ENCODE peak calls at places on chromosome 2, in nine cellular contexts. X, U, H, Z, Y, D, O, J and V are unnamed samples.
A peak's percentile ranks its signal among the peaks of the same experiment; 100 is the strongest.

GRCh38 chr2:152743004-152743403 is 24.6 kb downstream of the ARL6IP6 start:
- DNase-seq in X (no peak), U (peak; percentile 15), H (no peak), Z (no peak), Y (no peak), D (peak; percentile 47), O (peak; percentile 12), J (no peak), V (peak; percentile 18)

GRCh38 chr2:105114551-105114950 is 76.7 kb downstream of the MRPS9 start:
- DNase-seq in X (no peak), U (peak; percentile 80), H (no peak), Z (peak; percentile 48), Y (no peak), D (peak; percentile 62), O (peak; percentile 24), J (no peak), V (peak; percentile 76)

GRCh38 chr2:193584522-193584938 is 1389.8 kb upstream of the TMEFF2 start:
- DNase-seq in X (peak; percentile 15), U (peak; percentile 31), H (no peak), Z (no peak), Y (no peak), D (peak; percentile 60), O (peak; percentile 17), J (no peak), V (peak; percentile 11)

GRCh38 chr2:144518744-144519596 is 949 bp downstream of the ZEB2 start:
- DNase-seq in X (no peak), U (no peak), H (no peak), Z (no peak), Y (no peak), D (peak; percentile 16), O (no peak), J (no peak), V (no peak)

GRCh38 chr2:206379321-206379720 is 64.0 kb upstream of the ADAM23 start:
- DNase-seq in X (no peak), U (no peak), H (no peak), Z (no peak), Y (no peak), D (no peak), O (no peak), J (no peak), V (no peak)

GRCh38 chr2:224284134-224284946 is 117.6 kb downstream of the FAM124B start:
- DNase-seq in X (peak; percentile 39), U (peak; percentile 46), H (no peak), Z (no peak), Y (peak; percentile 21), D (peak; percentile 50), O (peak; percentile 4), J (peak; percentile 3), V (no peak)

GRCh38 chr2:69482471-69482870 is 45.2 kb upstream of the NFU1 start:
- DNase-seq in X (no peak), U (no peak), H (no peak), Z (no peak), Y (no peak), D (no peak), O (no peak), J (no peak), V (no peak)

GRCh38 chr2:205352593-205352992 is 329.7 kb upstream of the NRP2 start:
- DNase-seq in X (no peak), U (peak; percentile 21), H (no peak), Z (peak; percentile 41), Y (no peak), D (no peak), O (no peak), J (no peak), V (no peak)

GRCh38 chr2:75328156-75328555 is 128.8 kb upstream of the TACR1 start:
- DNase-seq in X (peak; percentile 31), U (no peak), H (no peak), Z (no peak), Y (no peak), D (no peak), O (no peak), J (no peak), V (no peak)

GRCh38 chr2:54482725-54483124 is 26.6 kb downstream of the SPTBN1 start:
- DNase-seq in X (peak; percentile 39), U (peak; percentile 82), H (no peak), Z (peak; percentile 58), Y (no peak), D (peak; percentile 68), O (no peak), J (no peak), V (no peak)

GRCh38 chr2:241519669-241520068 is 11.3 kb upstream of the STK25 start:
- DNase-seq in X (no peak), U (no peak), H (no peak), Z (no peak), Y (no peak), D (no peak), O (no peak), J (no peak), V (no peak)

GRCh38 chr2:144460981-144461766 is 58.7 kb downstream of the ZEB2 start:
- DNase-seq in X (no peak), U (peak; percentile 89), H (no peak), Z (peak; percentile 42), Y (no peak), D (no peak), O (no peak), J (no peak), V (no peak)

GRCh38 chr2:22934789-22935188 is 450.2 kb upstream of the KLHL29 start:
- DNase-seq in X (no peak), U (no peak), H (no peak), Z (no peak), Y (no peak), D (no peak), O (no peak), J (no peak), V (no peak)

GRCh38 chr2:219178377-219179175 is 501 bp downstream of the RETREG2 start:
- DNase-seq in X (peak; percentile 43), U (peak; percentile 36), H (peak; percentile 22), Z (no peak), Y (no peak), D (peak; percentile 40), O (peak; percentile 57), J (peak; percentile 59), V (peak; percentile 54)

GRCh38 chr2:9844581-9844980 is 1.3 kb downstream of the TAF1B start:
- DNase-seq in X (no peak), U (peak; percentile 43), H (no peak), Z (no peak), Y (no peak), D (no peak), O (peak; percentile 55), J (no peak), V (no peak)

GRCh38 chr2:48126180-48126579 is 219.9 kb upstream of the FBXO11 start:
- DNase-seq in X (no peak), U (peak; percentile 88), H (no peak), Z (no peak), Y (no peak), D (no peak), O (no peak), J (no peak), V (no peak)

GRCh38 chr2:213285404-213285803 is 1.1 kb downstream of the SPAG16 start:
- DNase-seq in X (no peak), U (no peak), H (no peak), Z (no peak), Y (no peak), D (no peak), O (no peak), J (no peak), V (no peak)

GRCh38 chr2:23696163-23697045 is 230.5 kb downstream of the ATAD2B start:
- DNase-seq in X (no peak), U (no peak), H (no peak), Z (no peak), Y (no peak), D (no peak), O (no peak), J (no peak), V (no peak)

GRCh38 chr2:40292291-40292690 is 159.6 kb downstream of the SLC8A1 start:
- DNase-seq in X (no peak), U (no peak), H (no peak), Z (no peak), Y (no peak), D (no peak), O (no peak), J (no peak), V (no peak)

GRCh38 chr2:63055510-63056308 is 5.1 kb downstream of the OTX1 start:
- DNase-seq in X (no peak), U (no peak), H (no peak), Z (no peak), Y (no peak), D (no peak), O (no peak), J (peak; percentile 37), V (no peak)

GRCh38 chr2:235009081-235009480 is 57.3 kb downstream of the SH3BP4 start:
- DNase-seq in X (no peak), U (no peak), H (no peak), Z (no peak), Y (no peak), D (no peak), O (no peak), J (no peak), V (no peak)

GRCh38 chr2:85255813-85256581 is 71.8 kb downstream of the TGOLN2 start:
- DNase-seq in X (peak; percentile 69), U (peak; percentile 67), H (no peak), Z (no peak), Y (no peak), D (no peak), O (no peak), J (no peak), V (no peak)

GRCh38 chr2:135005753-135006152 is 41.5 kb downstream of the MAP3K19 start:
- DNase-seq in X (no peak), U (no peak), H (no peak), Z (no peak), Y (no peak), D (no peak), O (no peak), J (no peak), V (no peak)

GRCh38 chr2:29014331-29014730 is 33.2 kb downstream of the TOGARAM2 start:
- DNase-seq in X (no peak), U (no peak), H (no peak), Z (no peak), Y (no peak), D (no peak), O (no peak), J (peak; percentile 42), V (no peak)

GRCh38 chr2:110653861-110654260 is 24.0 kb downstream of the BUB1 start:
- DNase-seq in X (no peak), U (no peak), H (no peak), Z (no peak), Y (no peak), D (no peak), O (no peak), J (no peak), V (no peak)

GRCh38 chr2:215439980-215440512 is 4.2 kb upstream of the FN1 start:
- DNase-seq in X (no peak), U (no peak), H (no peak), Z (no peak), Y (no peak), D (no peak), O (no peak), J (no peak), V (no peak)

GRCh38 chr2:72144412-72144745 is 3.3 kb downstream of the CYP26B1 start:
- DNase-seq in X (no peak), U (no peak), H (no peak), Z (no peak), Y (no peak), D (no peak), O (no peak), J (no peak), V (peak; percentile 64)

GRCh38 chr2:19529663-19530062 is 171.2 kb upstream of the OSR1 start:
- DNase-seq in X (no peak), U (no peak), H (no peak), Z (no peak), Y (no peak), D (no peak), O (no peak), J (no peak), V (no peak)

GRCh38 chr2:129801575-129801974 is 177.9 kb upstream of the RAB6C start:
- DNase-seq in X (no peak), U (peak; percentile 8), H (no peak), Z (no peak), Y (no peak), D (no peak), O (no peak), J (no peak), V (no peak)

GRCh38 chr2:216545359-216545758 is 46.7 kb downstream of the RPL37A start:
- DNase-seq in X (no peak), U (peak; percentile 72), H (no peak), Z (peak; percentile 82), Y (no peak), D (no peak), O (no peak), J (no peak), V (no peak)

GRCh38 chr2:38380397-38381130 is 3.5 kb upstream of the ATL2 start:
- DNase-seq in X (no peak), U (peak; percentile 31), H (no peak), Z (no peak), Y (no peak), D (no peak), O (peak; percentile 86), J (no peak), V (no peak)